ENCODE peak calls at places on chromosomes 12 and 14, in four cellular contexts. One of them, this sample, is unnamed. For H3K4me1, the result is how much of the 10 kb centered on the place peaks cover.

GRCh38 chr12:87995581-87996178 is 33.5 kb downstream of the C12orf50 start:
- DNase-seq in GM23338: peak
- DNase-seq in endothelial cell of umbilical vein: peak
- DNase-seq in prostate gland: peak
- DNase-seq in this sample: peak

GRCh38 chr12:110636516-110636915 is 22.6 kb downstream of the TCTN1 start:
- DNase-seq in GM23338: no peak
- DNase-seq in endothelial cell of umbilical vein: no peak
- DNase-seq in prostate gland: no peak
- DNase-seq in this sample: no peak

GRCh38 chr14:94646066-94646465 is 33.9 kb downstream of the SERPINA3 start:
- DNase-seq in GM23338: no peak
- DNase-seq in endothelial cell of umbilical vein: no peak
- DNase-seq in prostate gland: no peak
- DNase-seq in this sample: no peak

GRCh38 chr12:20463920-20464524 is 95.7 kb downstream of the PDE3A start:
- DNase-seq in GM23338: peak
- DNase-seq in endothelial cell of umbilical vein: peak
- DNase-seq in prostate gland: no peak
- DNase-seq in this sample: no peak

GRCh38 chr12:107488666-107489065 is 196.9 kb upstream of the PWP1 start:
- DNase-seq in GM23338: no peak
- DNase-seq in endothelial cell of umbilical vein: no peak
- DNase-seq in prostate gland: no peak
- DNase-seq in this sample: no peak

GRCh38 chr12:62784576-62784975 is 150.4 kb downstream of the PPM1H start:
- DNase-seq in GM23338: no peak
- DNase-seq in endothelial cell of umbilical vein: peak
- DNase-seq in prostate gland: no peak
- DNase-seq in this sample: no peak

GRCh38 chr12:50326636-50327284 is 43.4 kb upstream of the LIMA1 start:
- DNase-seq in GM23338: no peak
- DNase-seq in endothelial cell of umbilical vein: peak
- DNase-seq in prostate gland: peak
- DNase-seq in this sample: peak

GRCh38 chr12:49790741-49791140 is 37.5 kb downstream of the NCKAP5L start:
- DNase-seq in GM23338: no peak
- DNase-seq in endothelial cell of umbilical vein: no peak
- DNase-seq in prostate gland: no peak
- DNase-seq in this sample: no peak

GRCh38 chr12:123150273-123150803 is 552 bp downstream of the PITPNM2 start:
- DNase-seq in GM23338: peak
- DNase-seq in endothelial cell of umbilical vein: no peak
- DNase-seq in prostate gland: no peak
- DNase-seq in this sample: peak

GRCh38 chr14:99057684-99058083 is 214.3 kb downstream of the BCL11B start:
- DNase-seq in GM23338: no peak
- DNase-seq in endothelial cell of umbilical vein: no peak
- DNase-seq in prostate gland: no peak
- DNase-seq in this sample: no peak

GRCh38 chr12:52387859-52388258 is 2.4 kb upstream of the KRT84 start:
- DNase-seq in GM23338: no peak
- DNase-seq in endothelial cell of umbilical vein: no peak
- DNase-seq in prostate gland: no peak
- DNase-seq in this sample: no peak

GRCh38 chr12:52390739-52391617 is 5.5 kb upstream of the KRT84 start:
- DNase-seq in GM23338: peak
- DNase-seq in endothelial cell of umbilical vein: peak
- DNase-seq in prostate gland: no peak
- DNase-seq in this sample: peak

GRCh38 chr12:52391618-52392002 is 6.2 kb upstream of the KRT84 start:
- DNase-seq in GM23338: no peak
- DNase-seq in endothelial cell of umbilical vein: no peak
- DNase-seq in prostate gland: no peak
- DNase-seq in this sample: peak

GRCh38 chr12:52392465-52393007 is 7.1 kb upstream of the KRT84 start:
- DNase-seq in GM23338: no peak
- DNase-seq in endothelial cell of umbilical vein: no peak
- DNase-seq in prostate gland: no peak
- DNase-seq in this sample: no peak

DNA sequence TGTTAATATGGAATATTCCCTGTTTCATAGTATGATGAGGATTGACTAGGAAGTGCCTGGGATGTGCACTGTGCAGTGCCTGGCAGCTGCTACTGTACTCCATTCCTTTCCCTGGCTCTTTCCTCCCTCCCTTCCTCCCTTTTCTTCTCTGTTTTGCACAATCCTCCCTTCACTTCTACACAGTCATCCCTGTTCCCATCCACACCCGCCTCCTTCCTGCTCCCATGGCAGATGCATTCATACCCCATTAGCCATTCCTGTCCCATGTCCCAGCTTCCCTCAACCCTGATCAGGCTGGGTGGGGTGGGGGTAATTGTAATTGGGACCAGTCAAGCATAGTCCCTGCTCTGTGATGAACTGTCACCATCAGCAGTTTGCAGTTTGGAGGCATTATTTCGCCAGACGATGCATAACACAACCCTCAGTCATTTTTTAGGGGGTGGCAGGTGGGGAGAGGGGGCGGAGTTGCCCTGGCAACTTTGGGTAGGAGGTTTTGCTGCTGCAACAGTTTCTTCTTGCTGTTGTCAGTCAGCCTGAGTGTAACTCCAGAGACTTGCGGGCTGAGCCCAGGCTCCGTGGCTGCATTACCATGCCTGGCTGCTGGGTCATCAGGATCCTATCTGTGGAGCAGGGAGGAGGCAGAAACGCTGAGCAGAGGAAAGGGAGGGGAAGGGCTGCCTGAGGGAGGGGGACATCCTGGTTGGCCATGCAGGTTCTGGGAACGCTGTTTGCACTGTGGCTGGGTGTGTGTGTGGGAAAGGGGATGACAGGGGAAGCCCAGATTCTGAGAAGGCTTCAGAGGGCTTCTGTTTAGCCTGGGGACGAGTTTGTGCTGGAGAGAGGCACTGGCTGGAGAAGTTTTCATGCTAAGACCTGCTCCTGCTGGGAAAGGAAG is 4.1 kb upstream of the KRT84 start:
- DNase-seq in GM23338: peak
- DNase-seq in endothelial cell of umbilical vein: no peak
- DNase-seq in prostate gland: peak
- DNase-seq in this sample: no peak
- H3K4me1 ChIP-seq in GM23338: under half
- H3K4me1 ChIP-seq in endothelial cell of umbilical vein: under half
- H3K4me1 ChIP-seq in prostate gland: under half
- H3K4me1 ChIP-seq in this sample: under half

GRCh38 chr12:25256005-25256404 is 5.3 kb upstream of the KRAS start:
- DNase-seq in GM23338: no peak
- DNase-seq in endothelial cell of umbilical vein: no peak
- DNase-seq in prostate gland: no peak
- DNase-seq in this sample: no peak
- TF ChIP-seq POLR2AphosphoS5 in GM23338: no peak
- TF ChIP-seq POLR2AphosphoS5 in endothelial cell of umbilical vein: no peak
- TF ChIP-seq POLR2AphosphoS5 in prostate gland: no peak
- TF ChIP-seq POLR2AphosphoS5 in this sample: no peak

DNA sequence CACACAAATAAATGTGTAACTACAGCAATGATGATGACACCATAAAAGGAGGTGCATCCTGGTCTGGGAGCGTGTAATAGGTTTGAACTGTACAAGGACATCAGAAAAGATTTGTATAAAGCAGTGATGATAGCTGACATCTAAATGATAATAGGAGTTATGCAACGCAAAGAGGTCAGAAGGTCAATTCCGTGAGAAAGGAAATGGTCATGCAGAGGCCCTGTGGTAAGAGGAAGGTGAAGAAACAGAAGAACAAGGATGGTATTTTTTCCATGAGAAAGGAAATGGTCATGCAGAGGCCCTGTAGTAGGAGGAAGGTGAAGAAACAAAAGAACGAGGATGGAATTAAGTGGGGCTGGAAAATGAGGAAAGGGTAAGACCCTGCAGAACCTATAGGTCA is 106.7 kb upstream of the TMPO start:
- DNase-seq in GM23338: no peak
- DNase-seq in endothelial cell of umbilical vein: no peak
- DNase-seq in prostate gland: no peak
- DNase-seq in this sample: no peak
- H3K4me1 ChIP-seq in GM23338: under half
- H3K4me1 ChIP-seq in endothelial cell of umbilical vein: under half
- H3K4me1 ChIP-seq in prostate gland: under half
- H3K4me1 ChIP-seq in this sample: under half

GRCh38 chr12:93173178-93173957 is 204.4 kb upstream of the NUDT4 start:
- DNase-seq in GM23338: no peak
- DNase-seq in endothelial cell of umbilical vein: no peak
- DNase-seq in prostate gland: no peak
- DNase-seq in this sample: no peak

GRCh38 chr12:93176610-93177126 is 201.1 kb upstream of the NUDT4 start:
- DNase-seq in GM23338: no peak
- DNase-seq in endothelial cell of umbilical vein: peak
- DNase-seq in prostate gland: no peak
- DNase-seq in this sample: no peak

GRCh38 chr12:93174473-93174872 is 203.3 kb upstream of the NUDT4 start:
- DNase-seq in GM23338: no peak
- DNase-seq in endothelial cell of umbilical vein: no peak
- DNase-seq in prostate gland: no peak
- DNase-seq in this sample: no peak

GRCh38 chr12:93176166-93176565 is 201.6 kb upstream of the NUDT4 start:
- DNase-seq in GM23338: no peak
- DNase-seq in endothelial cell of umbilical vein: peak
- DNase-seq in prostate gland: no peak
- DNase-seq in this sample: no peak

GRCh38 chr12:93174048-93174447 is 203.7 kb upstream of the NUDT4 start:
- DNase-seq in GM23338: no peak
- DNase-seq in endothelial cell of umbilical vein: peak
- DNase-seq in prostate gland: peak
- DNase-seq in this sample: no peak
- TF ChIP-seq POLR2AphosphoS5 in GM23338: no peak
- TF ChIP-seq POLR2AphosphoS5 in endothelial cell of umbilical vein: no peak
- TF ChIP-seq POLR2AphosphoS5 in prostate gland: peak
- TF ChIP-seq POLR2AphosphoS5 in this sample: peak

DNA sequence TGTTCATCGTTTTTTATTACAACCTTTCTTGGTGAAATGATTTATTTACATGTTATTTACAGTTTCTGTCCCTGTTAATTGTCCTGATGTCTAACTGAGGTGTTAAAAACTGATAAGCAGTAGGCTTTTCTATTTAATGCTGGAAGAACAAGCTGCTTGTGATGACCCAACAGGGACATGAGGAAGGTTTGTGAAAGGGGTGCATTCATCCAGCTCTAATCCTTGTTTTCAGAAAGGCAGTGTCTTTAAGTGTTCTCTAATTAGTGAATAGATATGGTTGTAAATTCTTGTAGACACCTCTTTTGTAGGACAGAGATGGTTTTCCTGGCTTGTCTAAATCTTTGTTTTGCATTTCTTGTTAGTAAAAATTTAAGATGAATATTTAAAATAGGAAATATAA is 191.4 kb downstream of the FOXA1 start:
- DNase-seq in GM23338: no peak
- DNase-seq in endothelial cell of umbilical vein: no peak
- DNase-seq in prostate gland: no peak
- DNase-seq in this sample: no peak
- H3K4me1 ChIP-seq in GM23338: under half
- H3K4me1 ChIP-seq in endothelial cell of umbilical vein: under half
- H3K4me1 ChIP-seq in prostate gland: under half
- H3K4me1 ChIP-seq in this sample: under half

GRCh38 chr12:6962285-6963015 is 8.0 kb downstream of the PHB2 start:
- DNase-seq in GM23338: peak
- DNase-seq in endothelial cell of umbilical vein: no peak
- DNase-seq in prostate gland: peak
- DNase-seq in this sample: peak
- TF ChIP-seq POLR2AphosphoS5 in GM23338: no peak
- TF ChIP-seq POLR2AphosphoS5 in endothelial cell of umbilical vein: no peak
- TF ChIP-seq POLR2AphosphoS5 in prostate gland: no peak
- TF ChIP-seq POLR2AphosphoS5 in this sample: peak

DNA sequence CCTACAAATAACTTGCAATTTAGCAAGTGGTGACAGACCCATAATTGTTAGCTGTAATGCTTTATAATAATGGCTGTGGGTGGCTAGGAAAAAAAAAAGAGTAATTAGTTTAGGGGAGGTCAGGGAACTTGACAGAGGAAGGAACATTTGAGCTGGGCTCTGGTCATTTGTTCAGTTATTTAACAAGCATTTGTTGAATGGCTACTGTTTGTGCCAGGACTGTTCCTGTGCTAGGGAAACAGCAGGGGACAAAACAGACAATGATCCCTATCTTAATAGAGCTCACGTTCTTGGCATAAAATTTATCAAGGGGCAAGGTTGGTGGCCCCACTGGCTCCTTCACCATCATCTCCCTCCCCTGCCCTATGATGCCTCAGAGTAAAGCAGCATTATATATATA is 18.5 kb downstream of the CHST11 start:
- DNase-seq in GM23338: no peak
- DNase-seq in endothelial cell of umbilical vein: no peak
- DNase-seq in prostate gland: no peak
- DNase-seq in this sample: no peak
- H3K4me1 ChIP-seq in GM23338: under half
- H3K4me1 ChIP-seq in endothelial cell of umbilical vein: under half
- H3K4me1 ChIP-seq in prostate gland: under half
- H3K4me1 ChIP-seq in this sample: under half

DNA sequence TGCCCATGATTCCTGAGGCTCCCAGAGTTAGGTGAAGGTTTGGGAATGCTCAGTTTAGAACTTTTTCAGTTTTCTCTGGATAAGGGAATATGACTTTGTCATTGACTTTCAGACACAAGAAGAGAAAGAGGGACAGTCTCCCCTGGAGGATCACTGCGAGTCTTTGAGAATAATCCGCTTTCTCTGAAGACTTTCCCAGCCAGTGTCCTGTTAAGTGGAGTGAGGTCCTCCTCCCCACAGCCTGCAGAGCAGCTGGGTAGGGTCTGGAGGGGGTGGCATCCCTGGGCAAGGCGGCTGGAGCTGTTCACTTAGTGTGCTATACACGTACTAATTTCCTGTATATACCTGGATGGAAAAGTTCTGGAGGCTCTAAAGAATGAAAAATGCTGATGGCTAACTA is 8.5 kb upstream of the RAB35 start:
- DNase-seq in GM23338: no peak
- DNase-seq in endothelial cell of umbilical vein: no peak
- DNase-seq in prostate gland: no peak
- DNase-seq in this sample: no peak
- TF ChIP-seq POLR2AphosphoS5 in GM23338: no peak
- TF ChIP-seq POLR2AphosphoS5 in endothelial cell of umbilical vein: no peak
- TF ChIP-seq POLR2AphosphoS5 in prostate gland: no peak
- TF ChIP-seq POLR2AphosphoS5 in this sample: no peak

DNA sequence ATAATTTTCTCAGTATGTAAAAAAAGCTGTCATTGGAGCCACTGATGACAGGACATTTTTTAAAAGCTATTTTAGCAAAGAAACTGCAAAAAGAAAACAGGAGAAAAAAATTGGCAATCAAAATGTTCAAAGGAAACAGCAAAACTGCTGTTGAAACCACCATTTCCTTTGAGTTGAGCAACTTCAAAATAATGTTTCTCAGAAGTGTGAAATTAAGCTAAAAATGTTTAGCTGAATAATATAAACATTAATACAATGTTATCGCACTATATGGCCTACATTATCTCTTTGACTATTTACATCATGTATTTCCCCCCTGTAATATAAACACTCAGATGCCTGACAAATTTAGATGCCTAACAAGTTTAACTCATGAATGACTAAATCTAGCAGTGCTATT is 23.4 kb upstream of the GLIPR1 start:
- DNase-seq in GM23338: no peak
- DNase-seq in endothelial cell of umbilical vein: no peak
- DNase-seq in prostate gland: no peak
- DNase-seq in this sample: no peak
- H3K4me1 ChIP-seq in GM23338: under half
- H3K4me1 ChIP-seq in endothelial cell of umbilical vein: under half
- H3K4me1 ChIP-seq in prostate gland: under half
- H3K4me1 ChIP-seq in this sample: under half